ENCODE peak calls at places on chromosomes 6 and 20, in ten cellular contexts. A is CD8-positive, alpha-beta T cell; Q is GM13976; R is bronchial epithelial cell; T is GM12864; I is left ventricle myocardium inferior; V is gastrocnemius medialis; F is CD14-positive monocyte; J is GM20000; M is tibial nerve. Z is an unnamed sample.
A peak's percentile ranks its signal among the peaks of the same experiment; 100 is the strongest.

GRCh38 chr6:132614554-132614953 is 9.5 kb downstream of the TAAR2 start:
- DNase-seq in M (no peak), I (no peak), V (no peak), T (no peak), F (no peak), A (no peak), J (no peak), R (peak; percentile 90), Q (no peak), Z (peak; percentile 14)

GRCh38 chr20:62617711-62618483 is 24.4 kb upstream of the SLCO4A1 start:
- DNase-seq in F (peak; percentile 95), Q (peak; percentile 70), A (peak; percentile 57), V (peak; percentile 59), I (peak; percentile 76), M (peak; percentile 46), R (peak; percentile 20), J (peak; percentile 70), T (no peak), Z (peak; percentile 72)

GRCh38 chr20:6450841-6451240 is 316.6 kb upstream of the BMP2 start:
- DNase-seq in F (no peak), I (no peak), V (no peak), M (no peak), T (no peak), J (no peak), R (peak; percentile 52), Q (no peak), A (no peak), Z (no peak)

GRCh38 chr6:28212510-28213212 is 12.4 kb upstream of the ZSCAN9 start:
- DNase-seq in J (peak; percentile 69), V (no peak), R (peak; percentile 96), A (no peak), I (no peak), T (peak; percentile 66), Q (peak; percentile 74), M (no peak), F (no peak), Z (peak; percentile 90)

GRCh38 chr6:48027704-48028435 is 83.1 kb downstream of the PTCHD4 start:
- DNase-seq in V (no peak), R (peak; percentile 46), Q (no peak), J (no peak), M (no peak), F (no peak), T (no peak), I (no peak), A (no peak), Z (peak; percentile 11)

GRCh38 chr20:38633577-38634093 is 32.0 kb downstream of the ARHGAP40 start:
- DNase-seq in Q (peak; percentile 85), T (peak; percentile 10), A (peak; percentile 56), V (no peak), I (no peak), M (no peak), R (peak; percentile 30), F (peak; percentile 53), J (peak; percentile 81), Z (peak; percentile 63)

GRCh38 chr6:73696990-73697651 is 1.1 kb downstream of the CD109 start:
- DNase-seq in R (peak; percentile 35), J (no peak), V (no peak), Q (no peak), A (no peak), F (no peak), I (no peak), M (no peak), T (no peak), Z (peak; percentile 58)

GRCh38 chr6:130466744-130467052 is 100.9 kb downstream of the TMEM200A start:
- DNase-seq in M (no peak), R (peak; percentile 16), I (no peak), J (no peak), Q (no peak), V (no peak), F (no peak), T (no peak), A (no peak), Z (no peak)

GRCh38 chr6:7136859-7137334 is 29.1 kb downstream of the RREB1 start:
- DNase-seq in R (no peak), T (no peak), A (no peak), Q (peak; percentile 54), V (no peak), F (peak; percentile 58), M (no peak), I (no peak), J (peak; percentile 70), Z (no peak)

GRCh38 chr6:79145301-79145700 is 67.2 kb upstream of the PHIP start:
- DNase-seq in F (no peak), V (no peak), J (no peak), R (no peak), A (no peak), I (no peak), Q (no peak), T (no peak), M (no peak), Z (no peak)

GRCh38 chr6:10398439-10399218 is 16.2 kb downstream of the TFAP2A start:
- DNase-seq in F (no peak), A (no peak), R (no peak), M (no peak), T (no peak), V (no peak), J (no peak), I (no peak), Q (no peak), Z (no peak)

GRCh38 chr6:35498407-35499045 is 1.6 kb upstream of the TEAD3 start:
- DNase-seq in M (no peak), I (no peak), A (no peak), R (no peak), F (no peak), T (no peak), J (no peak), Q (no peak), V (no peak), Z (no peak)

GRCh38 chr6:35496851-35497570 is at the start of gene TEAD3:
- DNase-seq in F (no peak), V (peak; percentile 23), I (peak; percentile 64), J (peak; percentile 96), A (peak; percentile 24), R (peak; percentile 57), M (peak; percentile 29), Q (peak; percentile 93), T (no peak), Z (peak; percentile 64)

GRCh38 chr6:35496036-35496850 is 636 bp downstream of the TEAD3 start:
- DNase-seq in A (no peak), I (peak; percentile 58), Q (no peak), F (no peak), V (no peak), T (no peak), J (no peak), R (no peak), M (no peak), Z (no peak)

GRCh38 chr6:35499372-35499771 is 2.5 kb upstream of the TEAD3 start:
- DNase-seq in Q (no peak), F (no peak), I (no peak), R (no peak), M (no peak), A (no peak), J (no peak), T (no peak), V (no peak), Z (no peak)

GRCh38 chr6:35497571-35498406 is 910 bp upstream of the TEAD3 start:
- DNase-seq in Q (peak; percentile 67), V (no peak), A (peak; percentile 49), F (no peak), I (peak; percentile 83), R (peak; percentile 22), J (peak; percentile 65), M (peak; percentile 46), T (no peak), Z (peak; percentile 55)
- TF ChIP-seq CTCF in Q (no peak), V (no peak), A (no peak), F (no peak), I (no peak), R (peak; percentile 23), J (no peak), M (no peak), T (no peak), Z (no peak)

DNA sequence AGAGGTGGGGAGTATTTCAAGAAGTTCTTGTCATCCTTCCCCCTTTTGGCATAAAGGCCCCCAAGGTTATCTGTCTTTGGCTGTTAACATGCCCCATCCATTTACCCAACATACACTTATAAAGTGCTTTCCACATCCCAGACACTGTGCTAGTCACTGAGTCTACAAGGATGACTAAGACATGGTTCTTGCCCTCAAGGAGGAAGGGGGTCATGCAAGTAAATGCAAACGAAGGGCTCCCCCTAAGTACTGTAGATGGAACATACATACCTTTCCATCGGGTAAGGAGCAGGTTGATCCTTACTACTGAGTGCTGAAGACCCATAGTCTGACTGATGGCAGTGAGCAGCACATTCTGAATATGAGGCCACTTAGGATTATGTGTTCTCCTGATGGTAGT is 38.3 kb downstream of the HECA start:
- DNase-seq in F (no peak), V (no peak), R (peak; percentile 62), T (no peak), J (no peak), I (no peak), A (no peak), M (no peak), Q (no peak), Z (peak; percentile 21)
- TF ChIP-seq CTCF in F (no peak), V (no peak), R (no peak), T (no peak), J (no peak), I (no peak), A (no peak), M (no peak), Q (no peak), Z (no peak)

DNA sequence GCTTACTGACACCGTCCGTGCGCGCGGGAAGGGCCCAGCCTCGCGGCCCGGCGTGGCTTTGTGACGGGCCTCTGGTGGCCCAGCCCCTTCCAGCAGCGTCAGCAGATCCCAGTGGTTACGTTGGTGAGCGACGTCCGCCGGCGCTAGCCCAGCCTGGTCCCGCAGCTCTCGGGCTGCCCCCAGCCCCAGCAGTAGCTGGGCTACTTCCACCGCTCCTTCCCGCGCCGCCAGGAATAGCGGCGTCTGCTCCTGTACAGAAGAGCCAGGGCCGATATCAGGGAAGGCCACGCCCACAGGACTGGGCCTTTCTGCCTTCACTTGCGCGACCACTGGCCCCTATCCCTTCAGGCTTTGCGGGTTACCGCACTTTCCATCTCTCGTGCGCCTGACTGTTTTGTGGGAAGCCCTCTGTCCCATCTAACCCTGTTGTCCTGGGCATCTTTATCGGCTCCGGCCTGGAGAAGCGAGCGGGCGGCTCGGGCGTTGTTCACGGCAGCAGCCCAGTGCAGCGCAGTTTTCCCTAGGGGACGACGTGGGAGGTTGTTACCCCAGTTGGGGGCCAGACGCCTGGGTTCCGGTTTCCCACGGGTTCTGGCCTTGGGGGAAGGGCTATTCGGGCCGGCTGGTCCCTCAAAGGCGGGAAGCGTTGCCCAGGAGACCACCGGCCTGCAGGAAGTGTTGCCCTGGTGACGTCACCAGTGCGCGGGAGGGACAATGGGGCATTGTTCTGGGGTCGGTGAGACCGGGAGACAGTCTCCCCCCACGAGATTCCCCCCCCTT is 3.6 kb upstream of the GPSM3 start:
- DNase-seq in A (peak; percentile 63), J (peak; percentile 96), V (peak; percentile 72), R (peak; percentile 42), M (peak; percentile 92), I (peak; percentile 92), T (no peak), Q (peak; percentile 85), F (peak; percentile 82), Z (peak; percentile 41)
- TF ChIP-seq CTCF in A (no peak), J (no peak), V (no peak), R (no peak), M (no peak), I (no peak), T (no peak), Q (no peak), F (no peak), Z (no peak)

DNA sequence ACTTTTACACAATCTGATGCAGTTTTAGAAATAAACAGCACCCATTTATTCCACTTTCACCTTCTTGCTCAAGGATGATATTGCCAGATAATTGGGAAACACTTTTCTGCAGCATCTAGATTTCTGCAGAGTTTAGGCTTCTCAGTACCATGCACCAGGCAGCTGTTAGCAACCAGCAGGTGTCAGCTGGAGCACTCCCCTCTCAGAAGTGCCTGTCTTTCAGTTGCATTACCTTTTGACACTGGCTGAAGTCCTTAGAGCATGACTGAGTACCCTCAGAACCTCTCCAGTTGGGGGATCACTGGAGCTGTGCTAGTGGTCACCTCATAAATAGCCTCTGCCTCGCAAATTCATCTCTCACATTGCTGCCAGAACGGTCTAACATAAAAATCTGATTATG is 91.2 kb downstream of the DNAH8 start:
- DNase-seq in F (no peak), I (no peak), R (no peak), A (no peak), M (no peak), J (no peak), T (peak; percentile 18), Q (no peak), V (no peak), Z (no peak)
- TF ChIP-seq CTCF in F (no peak), I (no peak), R (no peak), A (no peak), M (no peak), J (no peak), T (peak; percentile 34), Q (no peak), V (no peak), Z (no peak)